ENCODE peak calls at places on chromosomes 7 and 10, in five cellular contexts. E is GM20000, I is brain microvascular endothelial cell, C is nephron progenitor cell, W is EH. F is an unnamed sample.
A peak's percentile ranks its signal among the peaks of the same experiment; 100 is the strongest.

GRCh38 chr7:18206331-18206730 is 178.7 kb upstream of the PRPS1L1 start:
- DNase-seq in E (no peak), I (no peak), C (no peak), W (no peak), F (no peak)

GRCh38 chr7:146781352-146782116 is 664.9 kb downstream of the CNTNAP2 start:
- DNase-seq in E (no peak), I (no peak), C (no peak), W (no peak), F (no peak)

GRCh38 chr7:4738711-4739527 is 36.5 kb upstream of the AP5Z1 start:
- DNase-seq in E (no peak), I (peak; percentile 96), C (peak; percentile 25), W (peak; percentile 86), F (no peak)

GRCh38 chr7:28155019-28155660 is 25.5 kb downstream of the JAZF1 start:
- DNase-seq in E (peak; percentile 51), I (no peak), C (no peak), W (peak; percentile 47), F (no peak)

GRCh38 chr7:99128076-99128950 is 15.6 kb downstream of the SMURF1 start:
- DNase-seq in E (no peak), I (peak; percentile 43), C (no peak), W (peak; percentile 31), F (no peak)

GRCh38 chr7:4725014-4725951 is 43.2 kb downstream of the FOXK1 start:
- DNase-seq in E (peak; percentile 88), I (peak; percentile 95), C (peak; percentile 35), W (peak; percentile 95), F (peak; percentile 67)

GRCh38 chr10:23047201-23048050 is 48.0 kb upstream of the MSRB2 start:
- DNase-seq in E (no peak), I (no peak), C (no peak), W (no peak), F (no peak)

GRCh38 chr7:26454180-26454579 is 162.5 kb downstream of the SNX10 start:
- DNase-seq in E (no peak), I (peak; percentile 5), C (no peak), W (peak; percentile 60), F (no peak)

GRCh38 chr10:3776796-3777571 is 8.0 kb downstream of the KLF6 start:
- DNase-seq in E (no peak), I (peak; percentile 79), C (no peak), W (peak; percentile 91), F (no peak)

GRCh38 chr7:154647625-154648024 is 355.3 kb downstream of the PAXIP1 start:
- DNase-seq in E (no peak), I (no peak), C (no peak), W (no peak), F (no peak)

GRCh38 chr10:79244841-79245504 is 102.3 kb upstream of the PPIF start:
- DNase-seq in E (peak; percentile 77), I (no peak), C (no peak), W (peak; percentile 32), F (no peak)

GRCh38 chr10:48404646-48405045 is 98.2 kb downstream of the MAPK8 start:
- DNase-seq in E (no peak), I (no peak), C (no peak), W (no peak), F (no peak)

GRCh38 chr10:91909178-91909677 is at the start of gene FGFBP3:
- DNase-seq in E (peak; percentile 49), I (peak; percentile 28), C (peak; percentile 60), W (peak; percentile 32), F (peak; percentile 52)

GRCh38 chr7:35975851-35976454 is 175.1 kb downstream of the SEPTIN7 start:
- DNase-seq in E (peak; percentile 68), I (peak; percentile 79), C (peak; percentile 55), W (peak; percentile 74), F (no peak)

GRCh38 chr7:30933124-30933893 is 21.7 kb downstream of the AQP1 start:
- DNase-seq in E (peak; percentile 2), I (no peak), C (no peak), W (no peak), F (no peak)

GRCh38 chr7:155993420-155994252 is 181.4 kb upstream of the SHH start:
- DNase-seq in E (no peak), I (no peak), C (no peak), W (no peak), F (no peak)

GRCh38 chr10:19302117-19302516 is 253.5 kb downstream of the MALRD1 start:
- DNase-seq in E (no peak), I (peak; percentile 26), C (no peak), W (peak; percentile 0), F (no peak)

GRCh38 chr7:2510909-2511768 is 8.4 kb upstream of the LFNG start:
- DNase-seq in E (peak; percentile 78), I (no peak), C (no peak), W (no peak), F (no peak)

GRCh38 chr10:72243822-72244437 is 27.9 kb upstream of the ASCC1 start:
- DNase-seq in E (no peak), I (peak; percentile 89), C (no peak), W (peak; percentile 97), F (no peak)

GRCh38 chr10:3766046-3766761 is 18.8 kb downstream of the KLF6 start:
- DNase-seq in E (no peak), I (no peak), C (no peak), W (peak; percentile 25), F (peak; percentile 52)

GRCh38 chr7:16669581-16669980 is 23.6 kb downstream of the BZW2 start:
- DNase-seq in E (no peak), I (no peak), C (no peak), W (peak; percentile 70), F (no peak)